ENCODE peak calls at places on chromosomes 12 and 14, in seven cellular contexts. K is OCI-LY7, J is fibroblast of the aortic adventitia, A is body of pancreas, U is nephron progenitor cell, V is HFFc6, P is GM06990. I is an unnamed sample.

GRCh38 chr14:59595071-59595470 is 18.5 kb upstream of the CCDC175 start:
- DNase-seq in P (no peak), A (peak), U (no peak), V (no peak), J (no peak), K (no peak), I (no peak)

GRCh38 chr12:108578813-108579212 is 16.4 kb downstream of the ISCU start:
- DNase-seq in J (no peak), P (no peak), K (no peak), A (no peak), U (no peak), V (no peak), I (no peak)

GRCh38 chr12:26833692-26834168 is 736 bp upstream of the ITPR2 start:
- DNase-seq in P (peak), K (peak), U (peak), J (peak), A (peak), V (no peak), I (no peak)

GRCh38 chr12:131835616-131836171 is 7.5 kb downstream of the MMP17 start:
- DNase-seq in J (no peak), V (no peak), A (no peak), K (no peak), U (no peak), P (peak), I (no peak)

GRCh38 chr12:86264451-86265328 is 8.5 kb upstream of the MGAT4C start:
- DNase-seq in U (peak), A (peak), V (no peak), P (no peak), J (no peak), K (no peak), I (no peak)

GRCh38 chr12:123363743-123364531 is 710 bp downstream of the SBNO1 start:
- DNase-seq in A (peak), J (no peak), K (peak), U (peak), P (peak), V (no peak), I (no peak)

GRCh38 chr12:3753549-3754284 is 808 bp upstream of the CRACR2A start:
- DNase-seq in A (peak), K (peak), U (peak), J (peak), V (no peak), P (no peak), I (no peak)

GRCh38 chr14:64673329-64673728 is 30.9 kb upstream of the PLEKHG3 start:
- DNase-seq in A (no peak), V (no peak), P (no peak), U (no peak), K (no peak), J (no peak), I (no peak)

GRCh38 chr14:77194706-77195105 is 13.1 kb downstream of the TMEM63C start:
- DNase-seq in U (no peak), J (no peak), K (no peak), V (no peak), A (no peak), P (no peak), I (no peak)

GRCh38 chr14:54866588-54866987 is 36.0 kb downstream of the GCH1 start:
- DNase-seq in K (no peak), V (no peak), J (no peak), P (no peak), A (no peak), U (no peak), I (no peak)

GRCh38 chr12:22121224-22121623 is 75.2 kb downstream of the CMAS start:
- DNase-seq in J (no peak), V (no peak), U (no peak), A (peak), K (peak), P (no peak), I (no peak)

GRCh38 chr12:79983492-79983891 is 48.6 kb upstream of the PPP1R12A start:
- DNase-seq in P (no peak), J (peak), V (peak), A (no peak), U (no peak), K (no peak), I (peak)

GRCh38 chr12:51183816-51184215 is 10.9 kb upstream of the TFCP2 start:
- DNase-seq in P (no peak), V (peak), K (no peak), J (peak), U (no peak), A (peak), I (no peak)

GRCh38 chr12:118101051-118101450 is 2.8 kb downstream of the VSIG10 start:
- DNase-seq in A (no peak), P (no peak), U (no peak), V (no peak), K (no peak), J (no peak), I (no peak)

GRCh38 chr12:41220931-41221330 is 32.8 kb downstream of the PDZRN4 start:
- DNase-seq in K (no peak), A (no peak), V (no peak), U (no peak), J (no peak), P (no peak), I (no peak)

GRCh38 chr12:131369094-131369845 is 341.6 kb upstream of the SFSWAP start:
- DNase-seq in P (no peak), J (no peak), K (no peak), V (no peak), A (no peak), U (no peak), I (no peak)

GRCh38 chr12:69167648-69168165 is 71.7 kb upstream of the CPSF6 start:
- DNase-seq in U (no peak), A (no peak), V (no peak), J (no peak), K (no peak), P (no peak), I (no peak)

GRCh38 chr14:23186913-23187654 is 3.6 kb upstream of the SLC7A8 start:
- DNase-seq in V (peak), J (peak), P (no peak), K (peak), U (peak), A (peak), I (no peak)

GRCh38 chr14:47674148-47674545 is 1.3 kb downstream of the MDGA2 start:
- DNase-seq in U (peak), K (no peak), P (no peak), V (no peak), A (no peak), J (no peak), I (no peak)

GRCh38 chr14:100056964-100057817 is 8.0 kb upstream of the EVL start:
- DNase-seq in J (peak), U (no peak), K (peak), P (no peak), V (peak), A (no peak), I (no peak)

GRCh38 chr14:60179296-60179924 is 14.2 kb upstream of the DHRS7 start:
- DNase-seq in U (no peak), K (no peak), A (no peak), J (peak), P (no peak), V (peak), I (peak)

GRCh38 chr14:87908591-87908990 is 84.4 kb downstream of the GALC start:
- DNase-seq in K (no peak), V (no peak), P (no peak), J (no peak), U (no peak), A (no peak), I (no peak)

GRCh38 chr14:56854325-56854724 is 44.0 kb upstream of the OTX2 start:
- DNase-seq in K (no peak), A (no peak), J (no peak), P (no peak), V (no peak), U (no peak), I (no peak)

GRCh38 chr12:100738086-100738485 is 56.5 kb upstream of the ANO4 start:
- DNase-seq in U (no peak), P (no peak), J (no peak), V (no peak), A (no peak), K (no peak), I (no peak)

GRCh38 chr14:92601757-92602417 is 88.3 kb downstream of the RIN3 start:
- DNase-seq in A (no peak), J (no peak), P (no peak), K (no peak), V (no peak), U (no peak), I (no peak)

GRCh38 chr12:1927751-1928351 is 9.4 kb upstream of the CACNA2D4 start:
- DNase-seq in V (no peak), K (no peak), A (no peak), P (no peak), J (peak), U (no peak), I (no peak)

GRCh38 chr14:53006931-53007330 is 56.1 kb upstream of the FERMT2 start:
- DNase-seq in J (no peak), P (no peak), U (no peak), A (no peak), V (no peak), K (no peak), I (no peak)

GRCh38 chr14:24334431-24335271 is at the start of gene ADCY4:
- DNase-seq in U (peak), A (no peak), P (no peak), V (no peak), J (no peak), K (no peak), I (no peak)

GRCh38 chr12:92553389-92553788 is 149.4 kb upstream of the PLEKHG7 start:
- DNase-seq in J (no peak), V (no peak), P (no peak), K (no peak), A (peak), U (no peak), I (no peak)

GRCh38 chr14:105528859-105529505 is 2.6 kb downstream of the TMEM121 start:
- DNase-seq in U (no peak), V (no peak), K (no peak), J (no peak), A (no peak), P (peak), I (no peak)

GRCh38 chr14:95993768-95994592 is 45.2 kb upstream of the C14orf132 start:
- DNase-seq in U (peak), K (peak), J (peak), A (peak), V (peak), P (no peak), I (peak)

DNA sequence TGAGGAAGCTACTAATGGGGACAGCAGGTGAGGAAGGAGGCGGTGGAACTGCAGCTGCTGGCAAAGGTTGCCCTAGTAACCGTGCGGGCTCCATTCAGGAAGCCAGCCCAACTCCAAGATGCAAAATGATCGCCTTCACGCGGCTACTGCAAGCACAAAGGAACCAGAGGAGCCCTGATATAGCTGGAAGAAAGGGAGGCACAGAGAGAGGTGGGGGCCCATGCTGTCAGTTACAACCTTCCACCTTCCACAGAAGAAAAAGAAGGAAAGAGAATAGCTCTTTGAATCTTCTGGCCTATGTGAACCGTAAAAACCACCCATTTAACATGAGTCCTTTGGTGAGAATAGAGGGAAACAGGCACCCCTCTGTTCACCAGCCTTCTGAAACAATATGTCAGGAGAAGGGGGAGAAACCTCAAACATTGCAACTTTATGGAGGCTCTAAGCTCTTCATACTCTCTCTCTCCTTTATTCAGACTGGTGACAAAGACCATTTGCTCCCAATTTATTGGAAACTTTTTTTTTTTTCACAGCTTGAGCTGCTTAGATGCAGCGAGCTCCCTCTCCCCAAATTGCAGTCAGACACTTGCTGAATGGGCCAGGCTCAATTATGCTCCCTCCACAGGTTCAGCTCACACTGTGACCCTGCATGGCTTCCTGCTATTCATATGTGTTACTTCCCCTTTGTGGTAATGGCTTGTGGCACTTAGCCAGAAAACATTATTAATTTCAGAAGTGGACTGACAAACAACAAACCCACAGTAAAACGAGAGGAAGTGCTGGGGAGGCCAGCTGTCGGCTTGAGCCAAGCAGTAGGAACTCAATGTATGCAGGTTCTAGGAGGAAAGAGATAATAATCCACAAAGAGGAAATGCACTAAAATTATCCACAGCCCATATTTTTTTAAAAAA is 6.2 kb downstream of the DUSP6 start:
- DNase-seq in J (peak), K (peak), P (peak), U (peak), A (peak), V (peak), I (no peak)
- TF ChIP-seq CTCF in J (no peak), K (no peak), P (no peak), U (no peak), A (no peak), V (no peak), I (no peak)

DNA sequence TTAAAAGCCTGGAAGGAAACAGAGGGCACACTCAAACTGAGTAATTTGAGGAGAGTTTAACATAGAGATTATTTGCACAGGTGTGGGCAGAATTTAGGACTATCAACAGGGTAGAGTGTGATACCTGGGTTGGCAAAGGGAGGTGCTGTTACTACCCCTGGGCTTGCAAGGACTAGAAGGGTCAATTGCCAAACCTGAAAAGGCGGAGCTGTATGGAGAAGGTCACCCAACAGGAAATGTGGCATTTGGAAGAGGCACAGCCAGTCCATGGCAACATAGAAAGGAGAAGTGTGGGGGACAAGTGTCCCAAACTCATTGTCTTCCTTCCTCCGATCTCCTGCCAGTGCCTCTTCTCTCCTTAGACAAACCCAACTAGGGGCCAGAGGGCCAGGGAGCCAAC is 21.6 kb upstream of the MED13L start:
- DNase-seq in V (no peak), U (no peak), P (no peak), K (no peak), J (no peak), A (peak), I (no peak)
- TF ChIP-seq CTCF in V (no peak), U (no peak), P (no peak), K (no peak), J (no peak), A (no peak), I (no peak)

GRCh38 chr12:104823985-104824441 is 134.1 kb downstream of the SLC41A2 start:
- DNase-seq in P (no peak), U (no peak), A (no peak), V (no peak), J (no peak), K (no peak), I (no peak)

GRCh38 chr12:104827587-104827986 is 130.5 kb downstream of the SLC41A2 start:
- DNase-seq in K (no peak), P (no peak), A (no peak), J (no peak), U (no peak), V (no peak), I (no peak)

GRCh38 chr12:104828015-104828414 is 130.1 kb downstream of the SLC41A2 start:
- DNase-seq in K (no peak), J (no peak), U (no peak), P (no peak), A (no peak), V (no peak), I (no peak)

GRCh38 chr12:104825408-104825807 is 132.7 kb downstream of the SLC41A2 start:
- DNase-seq in V (no peak), J (no peak), P (no peak), K (peak), A (no peak), U (no peak), I (no peak)
- TF ChIP-seq CTCF in V (peak), J (peak), P (no peak), K (peak), A (no peak), U (no peak), I (peak)

GRCh38 chr14:69924181-69924580 is 45.0 kb downstream of the SMOC1 start:
- DNase-seq in A (no peak), J (no peak), V (no peak), P (no peak), U (no peak), K (no peak), I (no peak)
- TF ChIP-seq CTCF in A (no peak), J (no peak), V (no peak), P (no peak), U (no peak), K (no peak), I (no peak)

GRCh38 chr14:94412671-94413638 is 24.6 kb upstream of the SERPINA1 start:
- DNase-seq in P (no peak), V (no peak), J (peak), K (no peak), A (no peak), U (no peak), I (no peak)
- TF ChIP-seq CTCF in P (peak), V (peak), J (peak), K (peak), A (no peak), U (no peak), I (peak)

GRCh38 chr12:96399919-96400630 is at the start of gene CDK17:
- DNase-seq in A (peak), K (peak), P (peak), V (peak), U (peak), J (peak), I (no peak)
- TF ChIP-seq CTCF in A (peak), K (no peak), P (peak), V (peak), U (no peak), J (peak), I (peak)

GRCh38 chr12:110696283-110696682 is 7.4 kb upstream of the HVCN1 start:
- DNase-seq in V (no peak), A (no peak), U (no peak), P (no peak), J (no peak), K (no peak), I (no peak)

GRCh38 chr12:110704231-110704630 is 15.3 kb upstream of the HVCN1 start:
- DNase-seq in A (no peak), V (no peak), J (no peak), U (no peak), P (no peak), K (no peak), I (no peak)

GRCh38 chr12:110702081-110702480 is 13.2 kb upstream of the HVCN1 start:
- DNase-seq in K (no peak), P (no peak), A (no peak), J (no peak), U (no peak), V (no peak), I (no peak)

GRCh38 chr12:110698171-110698902 is 9.4 kb upstream of the HVCN1 start:
- DNase-seq in A (peak), K (peak), V (peak), P (peak), J (peak), U (peak), I (peak)

DNA sequence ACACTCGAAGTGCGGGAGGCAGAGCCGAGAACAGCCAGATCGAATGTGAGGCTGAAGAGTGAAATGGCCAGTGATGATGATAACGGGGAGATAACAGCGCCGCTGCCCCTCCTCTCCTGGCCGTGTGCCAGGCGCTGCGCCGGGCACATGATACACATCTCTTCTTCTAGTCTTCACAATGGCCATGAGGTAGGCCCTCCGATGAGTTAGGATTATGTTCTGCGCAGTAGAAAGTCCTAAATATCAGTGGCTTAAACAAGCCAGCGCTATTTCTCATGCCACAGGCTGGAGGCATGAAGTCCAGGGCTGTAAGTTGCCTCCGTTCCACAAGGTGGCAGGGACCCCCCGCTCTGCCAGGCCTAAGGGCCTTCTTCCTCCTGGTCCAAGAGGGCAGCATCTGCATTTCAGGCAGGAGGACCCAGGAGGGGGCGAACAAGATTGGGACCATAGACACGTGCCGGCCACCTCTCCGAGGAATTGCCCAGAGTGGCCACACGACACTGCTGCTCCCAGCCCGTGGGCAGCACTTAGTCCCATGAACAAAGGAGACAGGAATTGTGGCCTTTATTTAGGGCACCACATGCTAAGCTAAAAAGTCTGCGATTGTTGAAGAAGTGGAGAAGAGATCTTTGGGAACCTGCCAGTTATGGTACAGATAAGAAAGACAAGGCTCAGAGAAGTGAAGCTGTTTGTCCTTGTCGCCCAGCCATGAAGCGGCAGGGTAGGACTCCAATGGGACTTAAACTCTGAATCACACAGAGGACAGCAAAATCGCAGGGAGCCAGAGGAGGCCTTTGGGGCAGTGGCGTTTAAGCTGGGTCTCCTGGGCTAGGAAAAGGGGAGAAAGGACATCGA is 10.9 kb upstream of the HVCN1 start:
- DNase-seq in J (no peak), P (no peak), A (no peak), U (no peak), V (no peak), K (peak), I (no peak)
- TF ChIP-seq CTCF in J (no peak), P (no peak), A (no peak), U (no peak), V (no peak), K (peak), I (no peak)

GRCh38 chr14:103084021-103084919 is at the start of gene LBHD2:
- DNase-seq in V (no peak), P (no peak), A (no peak), K (no peak), J (peak), U (peak), I (no peak)

GRCh38 chr14:103081951-103082350 is 2.1 kb upstream of the LBHD2 start:
- DNase-seq in A (no peak), U (no peak), V (no peak), K (no peak), P (no peak), J (no peak), I (no peak)

GRCh38 chr14:103086771-103087342 is 2.8 kb downstream of the LBHD2 start:
- DNase-seq in J (no peak), A (no peak), P (no peak), V (no peak), K (no peak), U (no peak), I (no peak)

GRCh38 chr14:103087343-103087835 is 3.4 kb downstream of the LBHD2 start:
- DNase-seq in V (no peak), A (no peak), J (no peak), U (peak), K (no peak), P (peak), I (no peak)

GRCh38 chr14:103085106-103086091 is 1.4 kb downstream of the LBHD2 start:
- DNase-seq in P (no peak), U (no peak), A (no peak), J (no peak), K (no peak), V (no peak), I (no peak)
- TF ChIP-seq CTCF in P (peak), U (peak), A (no peak), J (peak), K (no peak), V (no peak), I (peak)

DNA sequence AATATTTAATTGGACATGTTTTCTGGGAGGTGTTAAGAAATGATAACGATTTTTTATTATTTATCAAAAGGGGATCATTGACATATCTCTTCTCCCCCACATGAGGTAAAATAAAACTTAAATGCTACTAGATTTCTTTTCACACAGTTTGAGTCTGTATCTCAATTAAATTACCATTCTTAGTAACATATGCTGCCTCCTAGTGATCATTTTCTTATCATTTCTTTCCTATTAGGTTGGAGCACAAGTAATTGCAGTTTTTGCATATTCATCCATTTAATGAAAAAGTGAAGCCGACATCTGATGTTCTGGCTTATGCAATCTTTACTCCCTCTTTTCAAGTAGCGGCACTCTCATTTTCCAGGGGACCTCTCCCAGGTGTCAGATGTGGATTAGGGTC is 24.9 kb downstream of the PUS7L start:
- DNase-seq in P (no peak), K (no peak), J (no peak), A (no peak), V (no peak), U (no peak), I (no peak)
- TF ChIP-seq CTCF in P (no peak), K (peak), J (no peak), A (no peak), V (peak), U (no peak), I (no peak)